ENCODE peak calls at places on chromosomes 7 and 10, in six cellular contexts. E is transverse colon; P is GM19239; F is occipital lobe; A is DMS153; T is stimulated activated CD8-positive, alpha-beta memory T cell treated with anti-CD3 and anti-CD28 coated beads, Interleukin-15, amount 100 ng/mL, for 24 hours. H is an unnamed sample.

GRCh38 chr7:40608321-40609075 is 473.7 kb downstream of the SUGCT start:
- DNase-seq in E (no peak), P (no peak), F (no peak), A (no peak), T (no peak), H (no peak)

GRCh38 chr10:127071126-127071525 is 125.3 kb downstream of the INSYN2A start:
- DNase-seq in E (no peak), P (no peak), F (no peak), A (no peak), T (no peak), H (no peak)

GRCh38 chr10:1672001-1672781 is 65.1 kb downstream of the ADARB2 start:
- DNase-seq in E (no peak), P (no peak), F (no peak), A (no peak), T (no peak), H (no peak)

GRCh38 chr7:14892961-14893360 is 9.6 kb downstream of the DGKB start:
- DNase-seq in E (no peak), P (no peak), F (no peak), A (no peak), T (no peak), H (no peak)

GRCh38 chr7:98178762-98179490 is 32.3 kb upstream of the BHLHA15 start:
- DNase-seq in E (no peak), P (no peak), F (no peak), A (no peak), T (no peak), H (no peak)

GRCh38 chr10:78551184-78552005 is 517.4 kb upstream of the ZMIZ1 start:
- DNase-seq in E (no peak), P (no peak), F (no peak), A (peak), T (no peak), H (no peak)

GRCh38 chr10:13072339-13072738 is 27.6 kb upstream of the OPTN start:
- DNase-seq in E (no peak), P (no peak), F (no peak), A (no peak), T (no peak), H (no peak)

GRCh38 chr7:2567663-2568238 is 9.0 kb downstream of the IQCE start:
- DNase-seq in E (no peak), P (no peak), F (peak), A (peak), T (no peak), H (peak)